ENCODE peak calls at places on chromosome 18, in seven cellular contexts. R is stimulated activated CD8-positive, alpha-beta memory T cell treated with anti-CD3 and anti-CD28 coated beads, Interleukin-12 subunit alpha, Interleukin-12 subunit beta, amount 100 ng/mL, for 4 hours; X is glomerular endothelial cell; P is adrenal gland; T is NCI-H146; B is NCI-H1105 treated with DMSO at 0.1 percent for 48 hours; V is NCI-H774. O is an unnamed sample.

GRCh38 chr18:55927831-55928230 is 339.8 kb upstream of the TCF4 start:
- DNase-seq in B (no peak), T (no peak), X (no peak), P (no peak), R (no peak), V (no peak), O (no peak)

GRCh38 chr18:9738266-9738969 is 30.3 kb downstream of the RAB31 start:
- DNase-seq in P (no peak), X (no peak), V (no peak), T (no peak), B (no peak), R (no peak), O (no peak)

GRCh38 chr18:44894011-44894410 is 213.3 kb downstream of the SETBP1 start:
- DNase-seq in P (no peak), B (no peak), R (no peak), T (no peak), V (no peak), X (no peak), O (no peak)

GRCh38 chr18:63158676-63159291 is 160.8 kb downstream of the BCL2 start:
- DNase-seq in X (no peak), T (no peak), P (no peak), R (no peak), V (no peak), B (no peak), O (no peak)

GRCh38 chr18:23634692-23635091 is 28.0 kb downstream of the ANKRD29 start:
- DNase-seq in X (no peak), P (no peak), R (no peak), B (no peak), T (no peak), V (no peak), O (no peak)

GRCh38 chr18:23837591-23837990 is 148.3 kb downstream of the LAMA3 start:
- DNase-seq in X (no peak), P (no peak), R (no peak), B (no peak), V (no peak), T (no peak), O (no peak)

GRCh38 chr18:13700153-13700552 is 26.2 kb downstream of the FAM210A start:
- DNase-seq in P (no peak), T (no peak), R (no peak), B (no peak), V (no peak), X (no peak), O (no peak)

GRCh38 chr18:77970814-77971213 is 721.2 kb downstream of the GALR1 start:
- DNase-seq in V (no peak), B (no peak), R (no peak), X (no peak), P (no peak), T (no peak), O (no peak)

GRCh38 chr18:79451237-79452125 is 55.8 kb downstream of the NFATC1 start:
- DNase-seq in X (no peak), R (no peak), B (no peak), P (no peak), V (no peak), T (no peak), O (no peak)

GRCh38 chr18:48541026-48541746 is 2.4 kb downstream of the CTIF start:
- DNase-seq in V (peak; percentile 26), B (peak; percentile 51), X (no peak), T (peak; percentile 82), P (peak; percentile 77), R (peak; percentile 7), O (peak; percentile 87)

GRCh38 chr18:74450626-74451025 is 6.5 kb downstream of the DIPK1C start:
- DNase-seq in T (no peak), X (no peak), B (no peak), P (no peak), R (no peak), V (no peak), O (no peak)

GRCh38 chr18:6374340-6374739 is 40.4 kb downstream of the L3MBTL4 start:
- DNase-seq in R (no peak), T (no peak), B (no peak), X (no peak), P (no peak), V (peak; percentile 77), O (no peak)

GRCh38 chr18:54296017-54296416 is 26.7 kb downstream of the POLI start:
- DNase-seq in P (no peak), X (no peak), V (no peak), R (no peak), T (no peak), B (no peak), O (no peak)

GRCh38 chr18:31610841-31611240 is 19.2 kb downstream of the TTR start:
- DNase-seq in X (no peak), R (no peak), T (peak; percentile 74), B (peak; percentile 3), P (no peak), V (peak; percentile 28), O (no peak)